ENCODE peak calls at places on chromosomes 16 and 17, in six cellular contexts. Q is lower leg skin, I is bronchial epithelial cell, E is heart right ventricle, Z is Karpas-422, K is WTC11. R is an unnamed sample.

GRCh38 chr17:57908278-57908677 is 46.9 kb downstream of the CUEDC1 start:
- DNase-seq in Q (no peak), I (no peak), E (no peak), Z (no peak), K (no peak), R (no peak)

GRCh38 chr17:2054740-2055493 is at the start of gene HIC1:
- DNase-seq in Q (no peak), I (peak), E (peak), Z (peak), K (peak), R (no peak)

GRCh38 chr16:85614338-85615013 is 1.4 kb downstream of the GSE1 start:
- DNase-seq in Q (peak), I (no peak), E (no peak), Z (no peak), K (no peak), R (no peak)

GRCh38 chr16:84633622-84634021 is 14.7 kb upstream of the KLHL36 start:
- DNase-seq in Q (peak), I (no peak), E (peak), Z (no peak), K (no peak), R (no peak)

GRCh38 chr17:30323262-30323894 is 10.5 kb downstream of the TMIGD1 start:
- DNase-seq in Q (no peak), I (no peak), E (no peak), Z (peak), K (no peak), R (no peak)

GRCh38 chr17:18974407-18975149 is 22.6 kb downstream of the SLC5A10 start:
- DNase-seq in Q (no peak), I (peak), E (no peak), Z (no peak), K (no peak), R (no peak)

GRCh38 chr17:33647976-33648375 is 354.9 kb upstream of the ASIC2 start:
- DNase-seq in Q (no peak), I (peak), E (no peak), Z (peak), K (no peak), R (no peak)

GRCh38 chr17:67212716-67213417 is 32.1 kb downstream of the HELZ start:
- DNase-seq in Q (no peak), I (peak), E (no peak), Z (no peak), K (no peak), R (no peak)

GRCh38 chr16:9122342-9122741 is 30.9 kb downstream of the HAPSTR1 start:
- DNase-seq in Q (no peak), I (no peak), E (no peak), Z (no peak), K (no peak), R (no peak)

GRCh38 chr17:29625037-29625750 is 2.5 kb upstream of the CORO6 start:
- DNase-seq in Q (no peak), I (peak), E (no peak), Z (no peak), K (no peak), R (no peak)

GRCh38 chr17:57864273-57864672 is 14.4 kb upstream of the MRPS23 start:
- DNase-seq in Q (no peak), I (no peak), E (no peak), Z (no peak), K (no peak), R (no peak)

GRCh38 chr16:27779719-27780161 is 229.8 kb downstream of the KATNIP start:
- DNase-seq in Q (no peak), I (peak), E (no peak), Z (no peak), K (peak), R (no peak)

GRCh38 chr17:49508891-49509587 is 13.9 kb downstream of the NGFR start:
- DNase-seq in Q (no peak), I (peak), E (no peak), Z (no peak), K (no peak), R (no peak)

GRCh38 chr16:86664518-86665318 is 86.4 kb downstream of the FOXL1 start:
- DNase-seq in Q (no peak), I (peak), E (no peak), Z (no peak), K (no peak), R (no peak)

GRCh38 chr17:49997256-49997735 is 2.3 kb upstream of the DLX3 start:
- DNase-seq in Q (no peak), I (no peak), E (no peak), Z (no peak), K (no peak), R (no peak)

GRCh38 chr17:50087246-50087911 is 7.8 kb upstream of the PDK2 start:
- DNase-seq in Q (peak), I (peak), E (peak), Z (peak), K (peak), R (peak)

GRCh38 chr16:86442703-86443102 is 67.6 kb upstream of the FOXF1 start:
- DNase-seq in Q (no peak), I (no peak), E (no peak), Z (no peak), K (no peak), R (no peak)

GRCh38 chr16:85449885-85450245 is 163.3 kb upstream of the GSE1 start:
- DNase-seq in Q (no peak), I (no peak), E (no peak), Z (no peak), K (no peak), R (no peak)

GRCh38 chr17:34199932-34200534 is 55.1 kb upstream of the CCL2 start:
- DNase-seq in Q (peak), I (peak), E (peak), Z (peak), K (peak), R (peak)

GRCh38 chr17:19254651-19255050 is 17.5 kb downstream of the EPN2 start:
- DNase-seq in Q (no peak), I (no peak), E (no peak), Z (no peak), K (no peak), R (no peak)

GRCh38 chr16:48958681-48959080 is 323.0 kb downstream of the CBLN1 start:
- DNase-seq in Q (no peak), I (no peak), E (no peak), Z (no peak), K (no peak), R (no peak)

GRCh38 chr16:84196727-84197486 is 6.0 kb downstream of the ADAD2 start:
- DNase-seq in Q (peak), I (peak), E (no peak), Z (no peak), K (no peak), R (no peak)

GRCh38 chr17:79399610-79400144 is 211.2 kb downstream of the RBFOX3 start:
- DNase-seq in Q (no peak), I (no peak), E (no peak), Z (no peak), K (no peak), R (no peak)

GRCh38 chr16:50708373-50709060 is 15.1 kb downstream of the NOD2 start:
- DNase-seq in Q (no peak), I (no peak), E (no peak), Z (no peak), K (no peak), R (no peak)

GRCh38 chr16:81446318-81447275 is 2.0 kb downstream of the CMIP start:
- DNase-seq in Q (peak), I (peak), E (no peak), Z (no peak), K (no peak), R (no peak)

GRCh38 chr17:80989586-80989913 is 2.1 kb upstream of the CHMP6 start:
- DNase-seq in Q (no peak), I (no peak), E (no peak), Z (no peak), K (no peak), R (no peak)